ENCODE peak calls at places on chromosomes 2 and 18, in five cellular contexts. One of them, this sample, is unnamed.

GRCh38 chr2:213451542-213452256 is 167.4 kb downstream of the SPAG16 start:
- DNase-seq in NCI-H2171: no peak
- DNase-seq in transverse colon: peak
- DNase-seq in stimulated activated CD4-positive, alpha-beta T cell treated with anti-CD3 and anti-CD28 coated beads, Interleukin-4, amount 100 ng/mL, for 24 hours: no peak
- DNase-seq in A549: no peak
- DNase-seq in this sample: no peak

GRCh38 chr2:101766871-101767739 is 69.6 kb downstream of the MAP4K4 start:
- DNase-seq in NCI-H2171: no peak
- DNase-seq in stimulated activated CD4-positive, alpha-beta T cell treated with anti-CD3 and anti-CD28 coated beads, Interleukin-4, amount 100 ng/mL, for 24 hours: no peak
- DNase-seq in A549: no peak
- DNase-seq in transverse colon: no peak
- DNase-seq in this sample: no peak

GRCh38 chr2:36338827-36339145 is 16.8 kb upstream of the CRIM1 start:
- DNase-seq in NCI-H2171: no peak
- DNase-seq in A549: no peak
- DNase-seq in transverse colon: no peak
- DNase-seq in stimulated activated CD4-positive, alpha-beta T cell treated with anti-CD3 and anti-CD28 coated beads, Interleukin-4, amount 100 ng/mL, for 24 hours: no peak
- DNase-seq in this sample: no peak

GRCh38 chr2:221529177-221529942 is 42.7 kb downstream of the EPHA4 start:
- DNase-seq in stimulated activated CD4-positive, alpha-beta T cell treated with anti-CD3 and anti-CD28 coated beads, Interleukin-4, amount 100 ng/mL, for 24 hours: no peak
- DNase-seq in A549: no peak
- DNase-seq in transverse colon: peak
- DNase-seq in NCI-H2171: no peak
- DNase-seq in this sample: no peak

GRCh38 chr2:66494708-66495107 is 59.8 kb downstream of the MEIS1 start:
- DNase-seq in A549: no peak
- DNase-seq in transverse colon: peak
- DNase-seq in NCI-H2171: no peak
- DNase-seq in stimulated activated CD4-positive, alpha-beta T cell treated with anti-CD3 and anti-CD28 coated beads, Interleukin-4, amount 100 ng/mL, for 24 hours: no peak
- DNase-seq in this sample: no peak

GRCh38 chr2:70258532-70258875 is 567 bp downstream of the PCYOX1 start:
- DNase-seq in stimulated activated CD4-positive, alpha-beta T cell treated with anti-CD3 and anti-CD28 coated beads, Interleukin-4, amount 100 ng/mL, for 24 hours: no peak
- DNase-seq in A549: no peak
- DNase-seq in NCI-H2171: no peak
- DNase-seq in transverse colon: peak
- DNase-seq in this sample: no peak

GRCh38 chr2:226738821-226739507 is 60.7 kb downstream of the IRS1 start:
- DNase-seq in transverse colon: no peak
- DNase-seq in NCI-H2171: no peak
- DNase-seq in stimulated activated CD4-positive, alpha-beta T cell treated with anti-CD3 and anti-CD28 coated beads, Interleukin-4, amount 100 ng/mL, for 24 hours: no peak
- DNase-seq in A549: no peak
- DNase-seq in this sample: peak

GRCh38 chr18:71665131-71665530 is 879.0 kb downstream of the CBLN2 start:
- DNase-seq in NCI-H2171: no peak
- DNase-seq in stimulated activated CD4-positive, alpha-beta T cell treated with anti-CD3 and anti-CD28 coated beads, Interleukin-4, amount 100 ng/mL, for 24 hours: no peak
- DNase-seq in transverse colon: no peak
- DNase-seq in A549: no peak
- DNase-seq in this sample: no peak

GRCh38 chr2:54483426-54483825 is 27.3 kb downstream of the SPTBN1 start:
- DNase-seq in A549: peak
- DNase-seq in stimulated activated CD4-positive, alpha-beta T cell treated with anti-CD3 and anti-CD28 coated beads, Interleukin-4, amount 100 ng/mL, for 24 hours: no peak
- DNase-seq in transverse colon: no peak
- DNase-seq in NCI-H2171: no peak
- DNase-seq in this sample: no peak

GRCh38 chr2:162994718-162995117 is 156.2 kb upstream of the KCNH7 start:
- DNase-seq in stimulated activated CD4-positive, alpha-beta T cell treated with anti-CD3 and anti-CD28 coated beads, Interleukin-4, amount 100 ng/mL, for 24 hours: no peak
- DNase-seq in NCI-H2171: no peak
- DNase-seq in transverse colon: no peak
- DNase-seq in A549: no peak
- DNase-seq in this sample: no peak

GRCh38 chr2:119823734-119824334 is 64.1 kb downstream of the PTPN4 start:
- DNase-seq in transverse colon: no peak
- DNase-seq in A549: peak
- DNase-seq in NCI-H2171: no peak
- DNase-seq in stimulated activated CD4-positive, alpha-beta T cell treated with anti-CD3 and anti-CD28 coated beads, Interleukin-4, amount 100 ng/mL, for 24 hours: peak
- DNase-seq in this sample: peak

This sample was measured in NCI-H1694.